ENCODE peak calls at places on chromosome 16, in seven cellular contexts. F, I, Y, H, Z, N and K are unnamed samples.

GRCh38 chr16:31876955-31877828 is 3.6 kb downstream of the ZNF267 start:
- DNase-seq in I (no peak), F (peak), N (peak), Z (no peak), Y (peak), H (no peak), K (no peak)

GRCh38 chr16:3174618-3175148 is 13.3 kb upstream of the OR1F1 start:
- DNase-seq in F (no peak), Y (no peak), H (no peak), N (no peak), I (no peak), Z (no peak), K (no peak)

GRCh38 chr16:86751081-86752030 is 173.0 kb downstream of the FOXL1 start:
- DNase-seq in F (peak), I (no peak), Z (no peak), N (no peak), H (no peak), Y (peak), K (no peak)

GRCh38 chr16:27840311-27841060 is 223.0 kb downstream of the GSG1L start:
- DNase-seq in Y (no peak), N (no peak), Z (peak), F (no peak), I (no peak), H (no peak), K (no peak)

GRCh38 chr16:54326266-54326662 is 39.7 kb upstream of the IRX3 start:
- DNase-seq in F (no peak), Y (peak), N (no peak), H (no peak), Z (no peak), I (no peak), K (no peak)

GRCh38 chr16:88645941-88646340 is 4.9 kb downstream of the CYBA start:
- DNase-seq in H (no peak), N (no peak), Z (no peak), Y (no peak), F (no peak), I (no peak), K (no peak)

GRCh38 chr16:309476-309875 is 26.5 kb downstream of the PDIA2 start:
- DNase-seq in Y (no peak), I (no peak), F (no peak), H (no peak), Z (no peak), N (no peak), K (peak)

GRCh38 chr16:68486671-68487495 is 38.6 kb upstream of the SMPD3 start:
- DNase-seq in I (no peak), H (no peak), Y (no peak), Z (no peak), F (no peak), N (no peak), K (no peak)

GRCh38 chr16:27291106-27291505 is 22.5 kb upstream of the NSMCE1 start:
- DNase-seq in Z (no peak), F (no peak), I (no peak), H (no peak), Y (no peak), N (no peak), K (no peak)

GRCh38 chr16:88455610-88456355 is 2.7 kb downstream of the ZFPM1 start:
- DNase-seq in Z (no peak), I (no peak), H (no peak), F (peak), N (peak), Y (peak), K (peak)

GRCh38 chr16:85389679-85390470 is 223.2 kb upstream of the GSE1 start:
- DNase-seq in F (no peak), Z (no peak), I (no peak), Y (no peak), N (no peak), H (no peak), K (no peak)

GRCh38 chr16:82971126-82971525 is 344.4 kb downstream of the CDH13 start:
- DNase-seq in Y (no peak), I (no peak), Z (no peak), N (no peak), H (no peak), F (no peak), K (no peak)

GRCh38 chr16:88197481-88198456 is 185.0 kb upstream of the ZNF469 start:
- DNase-seq in Y (no peak), N (no peak), I (no peak), Z (no peak), F (peak), H (no peak), K (no peak)

GRCh38 chr16:85491798-85492616 is 121.1 kb upstream of the GSE1 start:
- DNase-seq in N (peak), I (no peak), Z (no peak), H (no peak), F (no peak), Y (no peak), K (peak)

GRCh38 chr16:27706156-27706705 is 156.3 kb downstream of the KATNIP start:
- DNase-seq in Z (no peak), N (no peak), I (no peak), Y (no peak), H (no peak), F (no peak), K (no peak)

GRCh38 chr16:12539185-12539929 is 264.3 kb downstream of the CPPED1 start:
- DNase-seq in N (no peak), I (no peak), Z (no peak), Y (peak), F (peak), H (no peak), K (no peak)

GRCh38 chr16:77794586-77794985 is 6.2 kb downstream of the VAT1L start:
- DNase-seq in N (no peak), H (no peak), F (peak), Z (no peak), I (no peak), Y (peak), K (no peak)

GRCh38 chr16:62276632-62277031 is 240.4 kb upstream of the CDH8 start:
- DNase-seq in Y (no peak), F (no peak), Z (no peak), N (no peak), I (no peak), H (no peak), K (no peak)

GRCh38 chr16:54526916-54527315 is 240.3 kb upstream of the IRX3 start:
- DNase-seq in N (no peak), I (no peak), Z (no peak), H (no peak), F (no peak), Y (peak), K (peak)

GRCh38 chr16:21167929-21168602 is 9.6 kb downstream of the LDAF1 start:
- DNase-seq in Z (no peak), H (no peak), I (no peak), N (no peak), F (no peak), Y (no peak), K (no peak)

GRCh38 chr16:88731699-88732098 is 25.4 kb downstream of the CTU2 start:
- DNase-seq in N (no peak), Y (no peak), H (no peak), F (no peak), I (no peak), Z (no peak), K (no peak)

DNA sequence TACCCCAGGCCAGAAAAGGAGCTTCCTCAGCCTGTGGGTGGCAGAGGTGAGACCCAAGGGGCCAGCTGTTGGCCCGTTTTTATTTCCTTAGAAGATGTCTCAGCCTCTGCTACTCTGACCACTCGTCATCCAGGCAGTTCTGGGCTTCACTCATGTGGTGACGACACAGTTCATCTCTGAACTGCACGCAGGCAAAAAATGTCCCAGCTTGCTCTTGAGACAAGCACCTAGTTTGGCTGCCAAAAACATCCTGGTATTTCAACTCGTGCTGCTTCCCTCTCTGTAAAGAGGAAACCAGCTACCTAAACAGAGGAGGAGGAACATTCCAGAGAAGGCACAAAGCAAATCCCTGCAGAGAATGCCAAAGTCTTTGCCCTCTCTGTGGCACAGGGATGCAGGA is 125.7 kb downstream of the XYLT1 start:
- DNase-seq in Y (no peak), H (no peak), F (peak), N (no peak), I (no peak), Z (no peak), K (no peak)
- H3K23ac ChIP-seq in Y (no peak), H (no peak), F (peak), N (no peak), I (no peak), Z (no peak), K (no peak)

GRCh38 chr16:75679366-75679765 is 2.6 kb upstream of the CPHXL2 start:
- DNase-seq in N (no peak), H (no peak), Z (no peak), Y (no peak), I (no peak), F (no peak), K (no peak)
- H4K8ac ChIP-seq in N (no peak), H (no peak), Z (no peak), Y (no peak), I (no peak), F (no peak), K (no peak)

GRCh38 chr16:71384073-71384724 is 25.7 kb downstream of the CALB2 start:
- DNase-seq in H (no peak), N (no peak), I (no peak), Y (no peak), F (no peak), Z (no peak), K (no peak)
- H3K23ac ChIP-seq in H (no peak), N (peak), I (no peak), Y (no peak), F (no peak), Z (no peak), K (no peak)

GRCh38 chr16:75108792-75109731 is 7.5 kb downstream of the LDHD start:
- DNase-seq in H (no peak), F (peak), Z (peak), Y (peak), N (no peak), I (no peak), K (no peak)
- H4K8ac ChIP-seq in H (no peak), F (peak), Z (no peak), Y (peak), N (no peak), I (no peak), K (no peak)

GRCh38 chr16:19175492-19176262 is 7.6 kb downstream of the SYT17 start:
- DNase-seq in I (no peak), N (peak), H (no peak), F (no peak), Z (no peak), Y (peak), K (no peak)

GRCh38 chr16:19172098-19172780 is 4.2 kb downstream of the SYT17 start:
- DNase-seq in F (no peak), N (peak), Z (no peak), Y (no peak), I (no peak), H (no peak), K (no peak)

GRCh38 chr16:19173059-19173458 is 5.0 kb downstream of the SYT17 start:
- DNase-seq in Y (no peak), N (no peak), F (no peak), I (no peak), H (no peak), Z (no peak), K (no peak)

GRCh38 chr16:19173649-19174383 is 5.8 kb downstream of the SYT17 start:
- DNase-seq in Y (no peak), Z (no peak), H (no peak), I (no peak), F (no peak), N (no peak), K (no peak)

GRCh38 chr16:19174478-19174877 is 6.4 kb downstream of the SYT17 start:
- DNase-seq in Y (no peak), F (no peak), Z (no peak), N (no peak), H (no peak), I (no peak), K (no peak)
- H3K23ac ChIP-seq in Y (no peak), F (no peak), Z (no peak), N (no peak), H (no peak), I (no peak), K (no peak)

GRCh38 chr16:66616592-66616991 is 12.1 kb downstream of the CMTM3 start:
- DNase-seq in Y (peak), Z (no peak), F (peak), N (peak), I (no peak), H (no peak), K (peak)
- H4K8ac ChIP-seq in Y (no peak), Z (no peak), F (peak), N (no peak), I (peak), H (no peak), K (no peak)

GRCh38 chr16:23914935-23915549 is 79.3 kb downstream of the PRKCB start:
- DNase-seq in F (no peak), Z (no peak), Y (no peak), H (no peak), I (no peak), N (no peak), K (no peak)
- H3K23ac ChIP-seq in F (no peak), Z (no peak), Y (no peak), H (no peak), I (no peak), N (no peak), K (no peak)

DNA sequence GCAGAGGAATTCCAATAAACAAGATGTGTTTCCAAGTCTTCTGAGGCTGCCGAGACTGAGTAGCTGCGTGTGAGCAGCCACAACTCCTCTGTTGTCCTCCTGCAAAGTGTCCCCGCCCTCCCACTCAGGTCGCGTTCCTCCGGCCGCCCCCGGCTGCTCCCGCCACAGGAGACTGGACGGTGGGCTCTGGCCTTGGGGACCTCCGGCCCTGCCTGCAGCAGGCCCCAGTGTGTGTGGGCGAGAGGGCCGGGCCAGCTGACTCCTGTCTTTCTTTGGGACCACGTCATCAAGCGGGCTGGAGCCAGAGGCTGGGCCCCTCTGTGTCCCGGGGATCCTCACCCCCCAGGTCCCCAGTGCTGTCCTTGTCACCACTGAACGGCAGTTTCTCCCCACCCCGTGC is 175.3 kb downstream of the NPIPB11 start:
- DNase-seq in H (no peak), I (no peak), N (no peak), Y (no peak), Z (no peak), F (peak), K (no peak)
- H4K8ac ChIP-seq in H (no peak), I (no peak), N (no peak), Y (no peak), Z (no peak), F (peak), K (no peak)

GRCh38 chr16:22204091-22204655 is 1.9 kb upstream of the EEF2K start:
- DNase-seq in Z (no peak), N (no peak), F (no peak), Y (no peak), H (no peak), I (no peak), K (no peak)
- H3K23ac ChIP-seq in Z (no peak), N (no peak), F (no peak), Y (no peak), H (no peak), I (no peak), K (no peak)